ENCODE peak calls at places on chromosome 6, in four cellular contexts. One of them, this sample, is unnamed.

GRCh38 chr6:116772450-116772849 is 6.9 kb upstream of the FAM162B start:
- DNase-seq in GM23338: no peak
- DNase-seq in HCT116: no peak
- DNase-seq in CD4-positive, alpha-beta T cell: no peak
- DNase-seq in this sample: no peak

GRCh38 chr6:81120280-81120679 is 632.2 kb downstream of the TENT5A start:
- DNase-seq in HCT116: no peak
- DNase-seq in GM23338: no peak
- DNase-seq in CD4-positive, alpha-beta T cell: no peak
- DNase-seq in this sample: no peak

GRCh38 chr6:80605165-80605989 is 498.9 kb downstream of the BCKDHB start:
- DNase-seq in CD4-positive, alpha-beta T cell: no peak
- DNase-seq in GM23338: peak
- DNase-seq in HCT116: peak
- DNase-seq in this sample: peak

GRCh38 chr6:100382031-100382430 is 82.7 kb downstream of the SIM1 start:
- DNase-seq in HCT116: no peak
- DNase-seq in CD4-positive, alpha-beta T cell: no peak
- DNase-seq in GM23338: no peak
- DNase-seq in this sample: no peak

GRCh38 chr6:149544646-149545257 is 1.1 kb downstream of the PPIL4 start:
- DNase-seq in HCT116: no peak
- DNase-seq in CD4-positive, alpha-beta T cell: no peak
- DNase-seq in GM23338: no peak
- DNase-seq in this sample: no peak

GRCh38 chr6:143673638-143674037 is 4.1 kb upstream of the PHACTR2 start:
- DNase-seq in CD4-positive, alpha-beta T cell: no peak
- DNase-seq in HCT116: peak
- DNase-seq in GM23338: peak
- DNase-seq in this sample: no peak

GRCh38 chr6:1502041-1502440 is 107.7 kb upstream of the FOXC1 start:
- DNase-seq in HCT116: no peak
- DNase-seq in CD4-positive, alpha-beta T cell: no peak
- DNase-seq in GM23338: no peak
- DNase-seq in this sample: no peak

GRCh38 chr6:14344486-14344885 is 226.9 kb downstream of the CD83 start:
- DNase-seq in GM23338: peak
- DNase-seq in CD4-positive, alpha-beta T cell: no peak
- DNase-seq in HCT116: no peak
- DNase-seq in this sample: no peak

GRCh38 chr6:30159988-30160387 is 1.0 kb downstream of the TRIM10 start:
- DNase-seq in CD4-positive, alpha-beta T cell: no peak
- DNase-seq in GM23338: no peak
- DNase-seq in HCT116: no peak
- DNase-seq in this sample: no peak
- TF ChIP-seq CTCF in CD4-positive, alpha-beta T cell: no peak
- TF ChIP-seq CTCF in GM23338: no peak
- TF ChIP-seq CTCF in HCT116: no peak
- TF ChIP-seq CTCF in this sample: no peak

GRCh38 chr6:3270258-3270657 is 11.5 kb downstream of the PSMG4 start:
- DNase-seq in GM23338: no peak
- DNase-seq in HCT116: no peak
- DNase-seq in CD4-positive, alpha-beta T cell: no peak
- DNase-seq in this sample: no peak
- TF ChIP-seq CTCF in GM23338: no peak
- TF ChIP-seq CTCF in HCT116: no peak
- TF ChIP-seq CTCF in CD4-positive, alpha-beta T cell: no peak
- TF ChIP-seq CTCF in this sample: no peak

GRCh38 chr6:65637289-65638046 is 69.6 kb downstream of the EYS start:
- DNase-seq in GM23338: no peak
- DNase-seq in CD4-positive, alpha-beta T cell: no peak
- DNase-seq in HCT116: no peak
- DNase-seq in this sample: no peak

GRCh38 chr6:65642776-65643175 is 64.2 kb downstream of the EYS start:
- DNase-seq in HCT116: no peak
- DNase-seq in CD4-positive, alpha-beta T cell: no peak
- DNase-seq in GM23338: no peak
- DNase-seq in this sample: no peak

GRCh38 chr6:65633516-65633915 is 73.5 kb downstream of the EYS start:
- DNase-seq in CD4-positive, alpha-beta T cell: no peak
- DNase-seq in GM23338: no peak
- DNase-seq in HCT116: no peak
- DNase-seq in this sample: no peak

DNA sequence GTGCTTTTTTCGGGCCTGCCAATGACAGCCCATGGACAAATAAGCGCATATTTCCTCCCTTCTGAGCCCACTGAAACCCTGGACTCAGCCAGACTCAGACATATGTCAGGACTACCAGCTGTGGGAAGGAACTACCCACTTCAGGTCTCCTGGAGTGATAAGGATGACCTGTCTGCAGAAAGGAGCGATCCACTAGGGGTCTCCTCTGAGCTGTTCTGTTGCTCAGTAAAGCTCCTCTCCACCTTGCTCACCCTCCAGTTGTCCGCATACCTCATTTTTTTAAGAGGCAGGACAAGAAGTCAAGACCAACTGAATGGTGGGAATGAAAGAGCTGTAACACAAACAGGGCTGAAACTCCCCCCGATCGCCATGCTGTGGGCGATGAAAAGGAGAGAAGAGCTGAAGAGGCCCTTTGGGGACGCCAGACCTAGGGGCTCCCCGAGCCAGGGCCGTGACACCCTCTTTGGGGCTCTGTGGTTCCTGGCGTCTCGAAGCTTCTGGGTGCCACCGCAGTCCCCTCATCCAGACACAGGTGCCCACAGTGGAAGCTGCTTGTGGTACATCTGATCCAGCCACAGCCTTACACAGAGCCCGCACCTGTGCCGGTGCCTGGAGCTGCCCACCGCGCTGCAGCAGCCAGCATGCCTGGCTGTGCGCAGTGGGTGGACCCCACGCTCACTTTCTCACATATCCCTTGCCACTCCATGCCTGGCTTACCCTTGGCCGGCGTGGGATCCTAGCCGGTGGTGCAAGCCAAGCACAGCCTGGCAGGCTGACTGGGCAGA is 68.8 kb downstream of the EYS start:
- DNase-seq in CD4-positive, alpha-beta T cell: no peak
- DNase-seq in HCT116: no peak
- DNase-seq in GM23338: peak
- DNase-seq in this sample: peak
- TF ChIP-seq CTCF in CD4-positive, alpha-beta T cell: no peak
- TF ChIP-seq CTCF in HCT116: no peak
- TF ChIP-seq CTCF in GM23338: peak
- TF ChIP-seq CTCF in this sample: no peak

DNA sequence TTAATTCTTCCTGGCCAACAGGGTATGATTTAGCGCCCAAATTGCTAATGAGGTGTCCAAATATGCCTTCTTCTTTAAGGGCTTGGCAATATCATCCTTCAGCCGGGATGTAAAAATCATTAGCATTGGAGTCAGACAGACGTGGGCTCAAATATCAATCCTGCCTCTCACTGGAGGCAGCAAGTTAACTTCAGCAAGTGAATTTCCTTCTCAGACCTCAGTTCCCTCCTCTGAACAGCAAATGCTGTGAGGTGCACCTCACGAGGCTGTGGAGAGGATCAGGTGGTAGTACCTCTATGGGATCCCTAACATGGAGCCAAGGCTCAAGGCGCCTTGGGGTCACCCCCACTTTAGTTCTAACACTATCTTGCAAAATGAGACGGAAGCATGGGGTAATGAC is 27.5 kb downstream of the NEDD9 start:
- DNase-seq in GM23338: no peak
- DNase-seq in HCT116: no peak
- DNase-seq in CD4-positive, alpha-beta T cell: no peak
- DNase-seq in this sample: no peak
- TF ChIP-seq CTCF in GM23338: no peak
- TF ChIP-seq CTCF in HCT116: no peak
- TF ChIP-seq CTCF in CD4-positive, alpha-beta T cell: no peak
- TF ChIP-seq CTCF in this sample: no peak

GRCh38 chr6:166707045-166707444 is 80.0 kb upstream of the RPS6KA2 start:
- DNase-seq in HCT116: no peak
- DNase-seq in CD4-positive, alpha-beta T cell: no peak
- DNase-seq in GM23338: peak
- DNase-seq in this sample: peak
- TF ChIP-seq CTCF in HCT116: peak
- TF ChIP-seq CTCF in CD4-positive, alpha-beta T cell: no peak
- TF ChIP-seq CTCF in GM23338: peak
- TF ChIP-seq CTCF in this sample: no peak

GRCh38 chr6:156953478-156954146 is 176.4 kb downstream of the ARID1B start:
- DNase-seq in CD4-positive, alpha-beta T cell: no peak
- DNase-seq in GM23338: peak
- DNase-seq in HCT116: peak
- DNase-seq in this sample: no peak
- TF ChIP-seq CTCF in CD4-positive, alpha-beta T cell: peak
- TF ChIP-seq CTCF in GM23338: peak
- TF ChIP-seq CTCF in HCT116: no peak
- TF ChIP-seq CTCF in this sample: no peak

GRCh38 chr6:40540790-40541189 is 46.4 kb downstream of the LRFN2 start:
- DNase-seq in GM23338: no peak
- DNase-seq in HCT116: no peak
- DNase-seq in CD4-positive, alpha-beta T cell: no peak
- DNase-seq in this sample: no peak
- TF ChIP-seq CTCF in GM23338: no peak
- TF ChIP-seq CTCF in HCT116: no peak
- TF ChIP-seq CTCF in CD4-positive, alpha-beta T cell: no peak
- TF ChIP-seq CTCF in this sample: no peak

GRCh38 chr6:72937160-72937559 is 288.1 kb downstream of the KHDC1L start:
- DNase-seq in CD4-positive, alpha-beta T cell: no peak
- DNase-seq in GM23338: no peak
- DNase-seq in HCT116: no peak
- DNase-seq in this sample: no peak
- TF ChIP-seq CTCF in CD4-positive, alpha-beta T cell: no peak
- TF ChIP-seq CTCF in GM23338: no peak
- TF ChIP-seq CTCF in HCT116: no peak
- TF ChIP-seq CTCF in this sample: no peak

DNA sequence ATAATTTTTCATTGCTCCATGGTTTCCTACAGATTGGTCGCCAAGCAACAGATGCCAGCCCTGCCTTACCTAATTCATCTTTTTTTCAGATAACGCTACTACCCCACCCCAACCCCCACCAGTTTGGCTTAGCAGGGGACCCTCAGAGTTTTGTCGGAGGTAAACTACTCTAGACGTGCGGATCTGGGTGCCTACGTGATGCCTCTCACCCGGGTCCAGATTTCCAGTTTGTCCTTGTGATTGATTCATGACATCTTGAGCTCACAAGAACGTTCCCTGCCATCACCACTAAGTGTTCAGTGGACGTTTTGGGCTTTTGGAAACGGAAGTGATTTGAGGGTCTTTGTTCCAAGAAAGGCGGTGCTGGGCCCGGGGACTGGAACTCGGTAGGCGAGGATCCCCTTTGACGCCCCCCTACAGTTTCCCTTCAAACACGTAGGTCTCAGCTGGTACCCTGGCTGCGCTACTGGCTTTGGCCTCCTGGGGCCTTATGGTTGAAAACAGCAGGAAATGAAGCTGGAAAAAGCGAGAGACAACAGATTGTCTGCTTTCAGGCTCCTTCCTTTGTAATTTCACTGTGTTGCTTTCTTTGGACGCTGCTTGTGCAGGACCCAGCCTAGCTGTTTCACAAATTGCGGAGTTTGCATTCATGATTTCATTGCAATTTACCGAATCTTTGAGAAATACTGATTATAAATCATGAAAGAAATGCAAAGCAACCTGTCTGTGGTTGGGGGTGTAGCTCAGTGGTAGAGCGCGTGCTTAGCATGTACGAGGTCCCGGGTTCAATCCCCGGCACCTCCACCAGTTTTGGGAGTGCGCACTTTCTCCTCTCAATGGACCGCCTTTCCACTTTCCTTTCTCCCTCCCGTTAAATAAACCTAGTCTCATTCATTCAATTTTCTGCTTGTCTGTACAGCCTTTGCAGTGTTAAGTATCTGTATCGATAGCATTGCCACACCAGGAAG is 81.0 kb downstream of the GPX5 start:
- DNase-seq in CD4-positive, alpha-beta T cell: no peak
- DNase-seq in HCT116: peak
- DNase-seq in GM23338: peak
- DNase-seq in this sample: peak
- TF ChIP-seq CTCF in CD4-positive, alpha-beta T cell: no peak
- TF ChIP-seq CTCF in HCT116: peak
- TF ChIP-seq CTCF in GM23338: peak
- TF ChIP-seq CTCF in this sample: peak

This sample was measured in endothelial cell.